ENCODE peak calls at places on chromosomes 16 and 17, in five cellular contexts. One of them, this sample, is unnamed.

GRCh38 chr17:76449126-76449525 is 3.8 kb downstream of the UBE2O start:
- DNase-seq in T-helper 17 cell: no peak
- DNase-seq in natural killer cell treated with Interleukin-12 subunit alpha and Interleukin-12 subunit beta and Interleukin-15 and Interleukin-18, amount 100 ng/mL, for 72 hours: no peak
- DNase-seq in stimulated activated CD8-positive, alpha-beta memory T cell treated with anti-CD3 and anti-CD28 coated beads, Interleukin-2, amount 100 ng/mL, for 1 hour: no peak
- DNase-seq in activated CD8-positive, alpha-beta memory T cell treated with anti-CD3 and anti-CD28 coated beads, Interleukin-2, amount 50 U/mL, for 4 hours: no peak
- DNase-seq in this sample: no peak

GRCh38 chr16:5925850-5926249 is 828.3 kb upstream of the EEF2KMT start:
- DNase-seq in T-helper 17 cell: no peak
- DNase-seq in natural killer cell treated with Interleukin-12 subunit alpha and Interleukin-12 subunit beta and Interleukin-15 and Interleukin-18, amount 100 ng/mL, for 72 hours: no peak
- DNase-seq in stimulated activated CD8-positive, alpha-beta memory T cell treated with anti-CD3 and anti-CD28 coated beads, Interleukin-2, amount 100 ng/mL, for 1 hour: no peak
- DNase-seq in activated CD8-positive, alpha-beta memory T cell treated with anti-CD3 and anti-CD28 coated beads, Interleukin-2, amount 50 U/mL, for 4 hours: no peak
- DNase-seq in this sample: no peak

GRCh38 chr16:70706948-70707465 is 21.2 kb upstream of the MTSS2 start:
- DNase-seq in T-helper 17 cell: no peak
- DNase-seq in natural killer cell treated with Interleukin-12 subunit alpha and Interleukin-12 subunit beta and Interleukin-15 and Interleukin-18, amount 100 ng/mL, for 72 hours: no peak
- DNase-seq in stimulated activated CD8-positive, alpha-beta memory T cell treated with anti-CD3 and anti-CD28 coated beads, Interleukin-2, amount 100 ng/mL, for 1 hour: no peak
- DNase-seq in activated CD8-positive, alpha-beta memory T cell treated with anti-CD3 and anti-CD28 coated beads, Interleukin-2, amount 50 U/mL, for 4 hours: no peak
- DNase-seq in this sample: no peak

GRCh38 chr16:85994492-85995433 is 95.8 kb downstream of the IRF8 start:
- DNase-seq in T-helper 17 cell: no peak
- DNase-seq in natural killer cell treated with Interleukin-12 subunit alpha and Interleukin-12 subunit beta and Interleukin-15 and Interleukin-18, amount 100 ng/mL, for 72 hours: peak
- DNase-seq in stimulated activated CD8-positive, alpha-beta memory T cell treated with anti-CD3 and anti-CD28 coated beads, Interleukin-2, amount 100 ng/mL, for 1 hour: no peak
- DNase-seq in activated CD8-positive, alpha-beta memory T cell treated with anti-CD3 and anti-CD28 coated beads, Interleukin-2, amount 50 U/mL, for 4 hours: no peak
- DNase-seq in this sample: no peak

GRCh38 chr17:51152766-51153209 is 571 bp upstream of the NME1 start:
- DNase-seq in T-helper 17 cell: no peak
- DNase-seq in natural killer cell treated with Interleukin-12 subunit alpha and Interleukin-12 subunit beta and Interleukin-15 and Interleukin-18, amount 100 ng/mL, for 72 hours: no peak
- DNase-seq in stimulated activated CD8-positive, alpha-beta memory T cell treated with anti-CD3 and anti-CD28 coated beads, Interleukin-2, amount 100 ng/mL, for 1 hour: no peak
- DNase-seq in activated CD8-positive, alpha-beta memory T cell treated with anti-CD3 and anti-CD28 coated beads, Interleukin-2, amount 50 U/mL, for 4 hours: no peak
- DNase-seq in this sample: no peak

GRCh38 chr16:75011634-75012307 is 12.9 kb downstream of the ZNRF1 start:
- DNase-seq in T-helper 17 cell: peak
- DNase-seq in natural killer cell treated with Interleukin-12 subunit alpha and Interleukin-12 subunit beta and Interleukin-15 and Interleukin-18, amount 100 ng/mL, for 72 hours: peak
- DNase-seq in stimulated activated CD8-positive, alpha-beta memory T cell treated with anti-CD3 and anti-CD28 coated beads, Interleukin-2, amount 100 ng/mL, for 1 hour: no peak
- DNase-seq in activated CD8-positive, alpha-beta memory T cell treated with anti-CD3 and anti-CD28 coated beads, Interleukin-2, amount 50 U/mL, for 4 hours: peak
- DNase-seq in this sample: no peak

GRCh38 chr16:84839956-84840355 is 20.2 kb downstream of the CRISPLD2 start:
- DNase-seq in T-helper 17 cell: no peak
- DNase-seq in natural killer cell treated with Interleukin-12 subunit alpha and Interleukin-12 subunit beta and Interleukin-15 and Interleukin-18, amount 100 ng/mL, for 72 hours: no peak
- DNase-seq in stimulated activated CD8-positive, alpha-beta memory T cell treated with anti-CD3 and anti-CD28 coated beads, Interleukin-2, amount 100 ng/mL, for 1 hour: no peak
- DNase-seq in activated CD8-positive, alpha-beta memory T cell treated with anti-CD3 and anti-CD28 coated beads, Interleukin-2, amount 50 U/mL, for 4 hours: no peak
- DNase-seq in this sample: no peak

GRCh38 chr16:89176147-89176690 is 4.7 kb downstream of the CDH15 start:
- DNase-seq in T-helper 17 cell: no peak
- DNase-seq in natural killer cell treated with Interleukin-12 subunit alpha and Interleukin-12 subunit beta and Interleukin-15 and Interleukin-18, amount 100 ng/mL, for 72 hours: no peak
- DNase-seq in stimulated activated CD8-positive, alpha-beta memory T cell treated with anti-CD3 and anti-CD28 coated beads, Interleukin-2, amount 100 ng/mL, for 1 hour: no peak
- DNase-seq in activated CD8-positive, alpha-beta memory T cell treated with anti-CD3 and anti-CD28 coated beads, Interleukin-2, amount 50 U/mL, for 4 hours: no peak
- DNase-seq in this sample: no peak

GRCh38 chr17:70405492-70406220 is 236.3 kb downstream of the KCNJ2 start:
- DNase-seq in T-helper 17 cell: no peak
- DNase-seq in natural killer cell treated with Interleukin-12 subunit alpha and Interleukin-12 subunit beta and Interleukin-15 and Interleukin-18, amount 100 ng/mL, for 72 hours: no peak
- DNase-seq in stimulated activated CD8-positive, alpha-beta memory T cell treated with anti-CD3 and anti-CD28 coated beads, Interleukin-2, amount 100 ng/mL, for 1 hour: no peak
- DNase-seq in activated CD8-positive, alpha-beta memory T cell treated with anti-CD3 and anti-CD28 coated beads, Interleukin-2, amount 50 U/mL, for 4 hours: no peak
- DNase-seq in this sample: no peak

This sample was measured in esophagus squamous epithelium.